ENCODE peak calls at places on chromosomes 7 and 10, in seven cellular contexts. B is A549, M is right lobe of liver, L is AG04450, E is esophagus squamous epithelium, S is PC-3, G is spleen. W is an unnamed sample.

GRCh38 chr10:5288359-5288758 is 76.4 kb upstream of the UCN3 start:
- DNase-seq in L (no peak), E (no peak), G (no peak), S (no peak), M (no peak), B (no peak), W (no peak)

GRCh38 chr7:140744005-140744404 is 47.5 kb downstream of the NDUFB2 start:
- DNase-seq in L (no peak), E (no peak), G (no peak), B (no peak), M (no peak), S (no peak), W (no peak)

GRCh38 chr7:139680676-139681462 is 96.9 kb downstream of the HIPK2 start:
- DNase-seq in L (peak), M (no peak), B (peak), G (peak), E (no peak), S (peak), W (peak)

GRCh38 chr10:48501806-48502771 is 102.8 kb downstream of the ARHGAP22 start:
- DNase-seq in G (no peak), S (no peak), B (no peak), E (no peak), M (peak), L (no peak), W (no peak)

GRCh38 chr7:102061981-102062390 is 224.7 kb upstream of the SH2B2 start:
- DNase-seq in B (peak), E (no peak), L (no peak), M (no peak), S (no peak), G (no peak), W (no peak)

GRCh38 chr7:33107136-33108066 is 1.8 kb downstream of the RP9 start:
- DNase-seq in L (peak), G (no peak), M (no peak), B (peak), S (peak), E (no peak), W (peak)

GRCh38 chr7:93374345-93374940 is 142.3 kb downstream of the VPS50 start:
- DNase-seq in M (no peak), B (peak), L (peak), G (no peak), S (peak), E (no peak), W (peak)

GRCh38 chr7:111587715-111588433 is 25.6 kb upstream of the IMMP2L start:
- DNase-seq in E (no peak), B (peak), L (no peak), G (no peak), M (no peak), S (peak), W (peak)

GRCh38 chr10:114295393-114295792 is 56.3 kb downstream of the VWA2 start:
- DNase-seq in S (no peak), G (no peak), M (no peak), L (no peak), B (peak), E (no peak), W (no peak)

GRCh38 chr7:16063691-16064090 is 357.6 kb downstream of the CRPPA start:
- DNase-seq in S (no peak), L (no peak), B (no peak), M (no peak), G (no peak), E (no peak), W (no peak)

DNA sequence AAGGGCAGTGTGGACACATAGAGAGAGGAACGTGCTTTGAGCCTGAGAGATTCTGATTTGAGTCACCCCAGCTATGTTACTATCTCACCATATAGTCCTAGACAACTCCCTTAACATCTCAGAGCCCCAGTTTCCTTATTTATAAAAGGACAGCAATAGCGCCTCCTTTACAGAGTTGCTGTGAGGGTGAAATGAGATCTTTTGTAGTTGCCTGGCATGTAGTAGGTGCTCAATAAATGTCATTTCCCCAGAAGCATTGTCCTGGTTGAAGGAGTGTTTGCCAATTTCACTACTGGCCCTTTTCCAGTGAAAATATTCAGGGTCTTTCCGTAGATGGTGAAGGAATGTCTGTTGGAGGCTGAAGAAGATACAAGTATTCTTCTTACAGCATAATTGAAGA is 51.3 kb upstream of the FAM180A start:
- DNase-seq in B (no peak), L (no peak), G (no peak), S (no peak), M (no peak), E (no peak), W (no peak)
- TF ChIP-seq CTCF in B (no peak), L (no peak), G (no peak), S (no peak), M (no peak), E (no peak), W (no peak)

GRCh38 chr10:125148576-125148975 is 11.8 kb downstream of the CTBP2 start:
- DNase-seq in S (no peak), B (no peak), G (no peak), L (no peak), M (no peak), E (no peak), W (no peak)
- H3K27ac ChIP-seq in S (peak), B (peak), G (no peak), L (peak), M (no peak), E (peak), W (peak)

DNA sequence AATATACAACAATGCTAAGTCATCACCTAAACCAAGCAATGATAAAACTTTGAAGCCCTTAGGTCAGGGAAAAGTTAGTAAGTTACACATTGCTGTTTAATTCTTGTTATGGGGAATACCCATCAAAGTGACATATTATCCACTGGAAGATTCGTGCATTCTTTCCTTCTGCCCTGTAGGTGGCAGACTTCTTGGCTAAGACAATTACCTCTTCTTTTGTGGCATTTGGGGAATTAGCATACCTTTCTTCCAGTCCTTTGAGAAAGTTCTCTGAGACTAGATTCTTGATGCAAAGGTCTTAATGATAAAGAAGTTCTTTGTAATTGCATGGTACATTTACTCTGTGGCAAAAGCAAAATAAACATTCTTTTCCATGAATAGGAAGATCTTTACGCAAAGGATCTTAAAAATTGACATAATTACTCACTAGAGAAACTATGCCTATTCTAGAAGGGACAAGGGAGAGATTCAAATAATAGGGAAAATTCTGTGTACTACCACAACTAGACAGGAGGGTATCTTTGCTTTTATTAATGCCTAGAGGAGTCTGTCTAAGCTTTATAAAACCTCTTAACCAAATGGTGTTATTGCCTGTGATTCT is 395.9 kb downstream of the GRM8 start:
- DNase-seq in B (peak), E (no peak), S (peak), L (no peak), G (no peak), M (no peak), W (peak)
- TF ChIP-seq CTCF in B (peak), E (no peak), S (peak), L (no peak), G (no peak), M (peak), W (peak)

DNA sequence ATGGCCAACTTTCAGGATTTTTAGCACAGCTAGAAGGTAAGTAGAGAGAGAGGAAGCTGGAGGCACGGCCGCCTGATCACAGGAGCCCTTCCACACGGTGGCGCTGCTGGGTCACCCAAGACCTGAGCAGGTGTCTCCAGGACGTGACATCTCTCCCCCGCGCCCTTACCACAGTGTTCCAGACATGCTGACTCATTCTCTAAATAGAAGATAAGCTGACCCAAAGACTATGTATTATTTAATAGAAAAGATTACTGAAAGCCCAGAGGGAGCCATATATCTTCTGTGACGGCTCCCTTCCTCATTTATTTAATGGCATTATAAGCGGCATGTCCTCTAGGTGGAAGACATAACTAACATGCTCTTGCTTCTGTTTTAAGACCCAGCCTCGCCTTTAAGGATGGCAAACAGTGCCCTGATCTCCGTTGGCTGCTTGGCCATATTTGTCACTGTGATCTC is 26.0 kb upstream of the MALSU1 start:
- DNase-seq in L (peak), M (peak), E (peak), S (peak), G (peak), B (peak), W (peak)
- H3K27ac ChIP-seq in L (no peak), M (peak), E (no peak), S (peak), G (no peak), B (peak), W (peak)

GRCh38 chr10:35783305-35783838 is 141.3 kb upstream of the FZD8 start:
- DNase-seq in L (no peak), G (no peak), M (no peak), E (no peak), S (peak), B (peak), W (peak)

GRCh38 chr10:35778344-35778743 is 136.2 kb upstream of the FZD8 start:
- DNase-seq in S (no peak), G (no peak), M (no peak), E (no peak), B (no peak), L (no peak), W (no peak)

GRCh38 chr10:35784751-35785150 is 142.7 kb upstream of the FZD8 start:
- DNase-seq in M (no peak), G (no peak), S (peak), E (no peak), L (no peak), B (no peak), W (no peak)

GRCh38 chr10:35780970-35781642 is 139.0 kb upstream of the FZD8 start:
- DNase-seq in E (no peak), L (no peak), G (no peak), M (no peak), S (peak), B (no peak), W (no peak)

GRCh38 chr10:35781643-35782035 is 139.5 kb upstream of the FZD8 start:
- DNase-seq in S (peak), L (no peak), M (no peak), G (no peak), B (peak), E (no peak), W (no peak)
- TF ChIP-seq CTCF in S (peak), L (peak), M (peak), G (no peak), B (no peak), E (no peak), W (no peak)